ENCODE peak calls at places on chromosomes 3 and 15, in four cellular contexts. One of them, this sample, is unnamed.

GRCh38 chr3:58058654-58059263 is 50.5 kb downstream of the FLNB start:
- DNase-seq in WERI-Rb-1: no peak
- DNase-seq in tibial nerve: no peak
- DNase-seq in uterus: no peak
- DNase-seq in this sample: no peak

GRCh38 chr15:65275728-65276126 is 11.0 kb downstream of the PARP16 start:
- DNase-seq in uterus: no peak
- DNase-seq in tibial nerve: no peak
- DNase-seq in WERI-Rb-1: peak; percentile 75
- DNase-seq in this sample: no peak

GRCh38 chr15:99076109-99076508 is 28.8 kb upstream of the SYNM start:
- DNase-seq in WERI-Rb-1: no peak
- DNase-seq in uterus: peak; percentile 2
- DNase-seq in tibial nerve: no peak
- DNase-seq in this sample: no peak

GRCh38 chr3:137988152-137988551 is 21.8 kb upstream of the CLDN18 start:
- DNase-seq in uterus: no peak
- DNase-seq in tibial nerve: no peak
- DNase-seq in WERI-Rb-1: no peak
- DNase-seq in this sample: no peak

GRCh38 chr3:19213608-19214220 is 65.4 kb downstream of the KCNH8 start:
- DNase-seq in uterus: peak; percentile 9
- DNase-seq in tibial nerve: no peak
- DNase-seq in WERI-Rb-1: no peak
- DNase-seq in this sample: no peak

GRCh38 chr3:45095916-45096526 is 50.2 kb downstream of the CDCP1 start:
- DNase-seq in WERI-Rb-1: no peak
- DNase-seq in tibial nerve: no peak
- DNase-seq in uterus: no peak
- DNase-seq in this sample: no peak

GRCh38 chr15:40322531-40323238 is 807 bp upstream of the INAFM2 start:
- DNase-seq in tibial nerve: no peak
- DNase-seq in uterus: no peak
- DNase-seq in WERI-Rb-1: no peak
- DNase-seq in this sample: no peak

GRCh38 chr3:173912126-173912525 is 514.6 kb downstream of the NLGN1 start:
- DNase-seq in tibial nerve: no peak
- DNase-seq in uterus: no peak
- DNase-seq in WERI-Rb-1: no peak
- DNase-seq in this sample: no peak

GRCh38 chr3:15646924-15647511 is 45.5 kb downstream of the BTD start:
- DNase-seq in uterus: peak; percentile 74
- DNase-seq in tibial nerve: peak; percentile 18
- DNase-seq in WERI-Rb-1: no peak
- DNase-seq in this sample: peak; percentile 51

GRCh38 chr3:187185759-187186158 is 11.5 kb upstream of the RTP1 start:
- DNase-seq in tibial nerve: no peak
- DNase-seq in WERI-Rb-1: no peak
- DNase-seq in uterus: no peak
- DNase-seq in this sample: no peak

GRCh38 chr3:114071786-114072185 is 15.2 kb downstream of the QTRT2 start:
- DNase-seq in tibial nerve: no peak
- DNase-seq in WERI-Rb-1: no peak
- DNase-seq in uterus: no peak
- DNase-seq in this sample: no peak
- H3K36me3 ChIP-seq in tibial nerve: no peaks in the 10 kb centered on the region
- H3K36me3 ChIP-seq in WERI-Rb-1: peaks cover 78% of the 10 kb centered on the region
- H3K36me3 ChIP-seq in uterus: no peaks in the 10 kb centered on the region
- H3K36me3 ChIP-seq in this sample: peaks cover 8% of the 10 kb centered on the region

GRCh38 chr3:2247831-2248230 is 149.2 kb downstream of the CNTN4 start:
- DNase-seq in uterus: no peak
- DNase-seq in tibial nerve: no peak
- DNase-seq in WERI-Rb-1: no peak
- DNase-seq in this sample: no peak
- H3K9me3 ChIP-seq in uterus: no peaks in the 10 kb centered on the region
- H3K9me3 ChIP-seq in tibial nerve: no peaks in the 10 kb centered on the region
- H3K9me3 ChIP-seq in WERI-Rb-1: no peaks in the 10 kb centered on the region
- H3K9me3 ChIP-seq in this sample: no peaks in the 10 kb centered on the region

DNA sequence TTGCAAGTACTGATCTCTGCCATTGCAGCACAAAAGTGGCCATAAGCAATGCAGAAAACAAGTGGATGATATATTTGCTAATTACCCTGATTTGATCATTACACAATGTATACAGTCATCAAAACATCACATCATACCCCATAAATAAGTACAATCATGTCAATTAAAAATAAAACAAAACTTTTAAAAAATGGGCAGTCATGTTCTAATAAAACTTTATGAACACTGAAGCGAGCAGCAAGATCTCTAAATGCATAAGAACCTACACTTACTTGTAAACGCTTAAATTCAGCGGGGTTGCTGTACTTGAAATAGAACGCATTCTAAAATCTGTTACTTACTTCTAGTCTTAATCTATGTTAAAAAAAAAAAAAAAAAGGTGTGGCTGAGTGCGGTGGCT is 73.4 kb downstream of the AQR start:
- DNase-seq in uterus: no peak
- DNase-seq in tibial nerve: no peak
- DNase-seq in WERI-Rb-1: no peak
- DNase-seq in this sample: no peak
- H3K36me3 ChIP-seq in uterus: no peaks in the 10 kb centered on the region
- H3K36me3 ChIP-seq in tibial nerve: no peaks in the 10 kb centered on the region
- H3K36me3 ChIP-seq in WERI-Rb-1: peaks cover 42% of the 10 kb centered on the region
- H3K36me3 ChIP-seq in this sample: peaks cover 10% of the 10 kb centered on the region

GRCh38 chr15:24784506-24784905 is 108.9 kb downstream of the NPAP1 start:
- DNase-seq in tibial nerve: no peak
- DNase-seq in WERI-Rb-1: no peak
- DNase-seq in uterus: no peak
- DNase-seq in this sample: no peak
- H3K9me3 ChIP-seq in tibial nerve: no peaks in the 10 kb centered on the region
- H3K9me3 ChIP-seq in WERI-Rb-1: no peaks in the 10 kb centered on the region
- H3K9me3 ChIP-seq in uterus: no peaks in the 10 kb centered on the region
- H3K9me3 ChIP-seq in this sample: peaks cover 4% of the 10 kb centered on the region

DNA sequence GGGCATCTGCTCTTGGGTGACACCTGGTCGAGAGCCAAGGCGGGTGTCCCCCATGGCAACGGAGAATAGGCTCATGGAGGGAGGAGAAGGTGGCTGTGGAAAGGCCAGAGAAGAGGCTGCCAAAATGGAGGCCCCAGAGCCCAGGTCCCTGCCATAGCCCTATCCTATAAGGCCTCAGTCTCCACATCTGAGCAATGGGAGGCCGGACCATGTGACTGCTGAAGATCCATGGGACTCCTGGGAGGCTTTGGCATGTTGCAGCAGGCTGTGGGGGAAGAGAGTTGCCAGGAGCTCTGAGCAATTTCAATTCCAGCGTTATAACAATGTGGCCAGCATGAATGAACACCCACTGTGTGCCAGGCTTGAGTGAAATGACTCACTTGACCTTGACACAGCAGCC is 140.3 kb upstream of the LINGO1 start:
- DNase-seq in tibial nerve: no peak
- DNase-seq in WERI-Rb-1: no peak
- DNase-seq in uterus: no peak
- DNase-seq in this sample: no peak
- H3K36me3 ChIP-seq in tibial nerve: no peaks in the 10 kb centered on the region
- H3K36me3 ChIP-seq in WERI-Rb-1: no peaks in the 10 kb centered on the region
- H3K36me3 ChIP-seq in uterus: no peaks in the 10 kb centered on the region
- H3K36me3 ChIP-seq in this sample: no peaks in the 10 kb centered on the region

GRCh38 chr15:27650244-27650643 is 448.9 kb downstream of the OCA2 start:
- DNase-seq in tibial nerve: no peak
- DNase-seq in WERI-Rb-1: no peak
- DNase-seq in uterus: no peak
- DNase-seq in this sample: no peak

GRCh38 chr15:27648359-27648758 is 450.8 kb downstream of the OCA2 start:
- DNase-seq in tibial nerve: no peak
- DNase-seq in uterus: no peak
- DNase-seq in WERI-Rb-1: no peak
- DNase-seq in this sample: no peak

GRCh38 chr15:27645672-27646071 is 453.4 kb downstream of the OCA2 start:
- DNase-seq in WERI-Rb-1: no peak
- DNase-seq in tibial nerve: no peak
- DNase-seq in uterus: no peak
- DNase-seq in this sample: no peak
- H3K9me3 ChIP-seq in WERI-Rb-1: peaks cover 3% of the 10 kb centered on the region
- H3K9me3 ChIP-seq in tibial nerve: no peaks in the 10 kb centered on the region
- H3K9me3 ChIP-seq in uterus: no peaks in the 10 kb centered on the region
- H3K9me3 ChIP-seq in this sample: no peaks in the 10 kb centered on the region